ENCODE peak calls at places on chromosome 7, in six cellular contexts. D, A, H, N, V and K are unnamed samples.

GRCh38 chr7:144517762-144518161 is 114.3 kb upstream of the NOBOX start:
- DNase-seq in V (no peak), D (no peak), A (no peak), H (no peak), N (no peak), K (no peak)

GRCh38 chr7:11623093-11623678 is 208.8 kb downstream of the THSD7A start:
- DNase-seq in V (no peak), A (no peak), N (no peak), D (no peak), H (peak), K (no peak)

GRCh38 chr7:24119852-24120251 is 164.1 kb upstream of the NPY start:
- DNase-seq in H (no peak), V (no peak), D (no peak), A (no peak), N (no peak), K (no peak)

GRCh38 chr7:142714375-142714774 is 34.9 kb upstream of the PRSS1 start:
- DNase-seq in H (no peak), V (no peak), D (no peak), N (no peak), A (no peak), K (no peak)

GRCh38 chr7:82091126-82091682 is 321.4 kb upstream of the HGF start:
- DNase-seq in V (no peak), A (no peak), N (no peak), H (no peak), D (no peak), K (no peak)

GRCh38 chr7:90271753-90272152 is 26.8 kb downstream of the CFAP69 start:
- DNase-seq in D (no peak), H (peak), N (no peak), V (no peak), A (no peak), K (peak)

GRCh38 chr7:151676759-151677158 is 157.1 kb upstream of the RHEB start:
- DNase-seq in N (no peak), D (no peak), A (no peak), H (no peak), V (no peak), K (no peak)

GRCh38 chr7:151903249-151904032 is 26.5 kb upstream of the PRKAG2 start:
- DNase-seq in H (no peak), A (no peak), D (no peak), N (no peak), V (no peak), K (no peak)

GRCh38 chr7:108313086-108313485 is 143.2 kb downstream of the NRCAM start:
- DNase-seq in V (no peak), N (no peak), H (no peak), D (no peak), A (no peak), K (no peak)

GRCh38 chr7:151743481-151743983 is 133.4 kb downstream of the PRKAG2 start:
- DNase-seq in H (no peak), N (no peak), A (no peak), V (no peak), D (no peak), K (no peak)

GRCh38 chr7:44224216-44224950 is 23.6 kb downstream of the YKT6 start:
- DNase-seq in H (no peak), A (no peak), V (no peak), N (no peak), D (no peak), K (no peak)

GRCh38 chr7:140342732-140343514 is 55.4 kb downstream of the SLC37A3 start:
- DNase-seq in D (no peak), A (peak), H (peak), V (peak), N (no peak), K (peak)

GRCh38 chr7:30899630-30900029 is 12.0 kb upstream of the AQP1 start:
- DNase-seq in H (no peak), N (no peak), D (no peak), V (no peak), A (no peak), K (no peak)

GRCh38 chr7:92934096-92934495 is 97.7 kb upstream of the CDK6 start:
- DNase-seq in N (no peak), V (no peak), H (no peak), A (no peak), D (no peak), K (no peak)

GRCh38 chr7:32163911-32164310 is 93.7 kb upstream of the PDE1C start:
- DNase-seq in H (peak), D (no peak), A (no peak), N (no peak), V (no peak), K (peak)

GRCh38 chr7:63925262-63925625 is 73.4 kb upstream of the ZNF722 start:
- DNase-seq in V (no peak), D (no peak), H (no peak), N (no peak), A (no peak), K (no peak)

GRCh38 chr7:732094-732541 is 5.0 kb upstream of the PRKAR1B start:
- DNase-seq in D (no peak), H (no peak), V (no peak), A (peak), N (no peak), K (no peak)

GRCh38 chr7:100472854-100473499 is 6.0 kb downstream of the TSC22D4 start:
- DNase-seq in D (no peak), V (no peak), H (peak), A (no peak), N (no peak), K (peak)

GRCh38 chr7:699260-700170 is 27.0 kb upstream of the DNAAF5 start:
- DNase-seq in H (no peak), D (no peak), V (no peak), N (no peak), A (no peak), K (peak)

GRCh38 chr7:74586258-74587200 is 71.0 kb upstream of the GTF2I start:
- DNase-seq in A (no peak), D (no peak), H (peak), N (no peak), V (no peak), K (no peak)

GRCh38 chr7:86116-86515 is 106.3 kb upstream of the FAM20C start:
- DNase-seq in H (no peak), N (no peak), A (no peak), D (no peak), V (no peak), K (no peak)

GRCh38 chr7:139118234-139118802 is 8.8 kb upstream of the ZC3HAV1 start:
- DNase-seq in V (no peak), H (peak), A (no peak), N (no peak), D (no peak), K (peak)

DNA sequence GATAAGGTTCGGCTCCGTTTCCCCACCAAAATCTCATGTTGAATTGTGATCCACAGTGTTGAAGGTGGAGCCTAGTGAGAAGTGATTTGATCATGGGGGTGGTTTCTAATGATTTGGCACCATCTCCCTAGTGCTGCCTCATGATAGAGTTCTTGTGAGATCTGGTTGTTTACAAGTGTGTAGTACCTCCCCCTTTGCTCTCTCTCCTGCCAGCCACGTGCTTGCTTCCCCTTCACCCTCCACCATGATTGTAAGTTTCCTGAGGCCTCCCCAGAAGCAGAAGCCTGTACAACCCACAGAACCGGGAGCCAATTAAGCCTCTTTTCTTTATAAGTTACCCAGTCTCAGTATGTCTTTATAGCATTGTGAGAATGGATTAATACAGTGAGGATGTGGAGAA is 12.1 kb upstream of the LRGUK start:
- DNase-seq in A (no peak), D (no peak), V (no peak), H (no peak), N (no peak), K (no peak)
- H2BK120ac ChIP-seq in A (no peak), D (no peak), V (no peak), H (no peak), N (no peak), K (no peak)

GRCh38 chr7:47931788-47932425 is 16.4 kb downstream of the PKD1L1 start:
- DNase-seq in D (no peak), N (no peak), H (peak), V (no peak), A (no peak), K (peak)
- H2BK120ac ChIP-seq in D (no peak), N (no peak), H (no peak), V (no peak), A (no peak), K (no peak)

GRCh38 chr7:17298102-17298839 is at the start of gene AHR:
- DNase-seq in A (peak), D (peak), N (peak), H (peak), V (peak), K (peak)
- H2BK120ac ChIP-seq in A (no peak), D (no peak), N (peak), H (peak), V (no peak), K (peak)

GRCh38 chr7:33727415-33727814 is 177.9 kb upstream of the BMPER start:
- DNase-seq in H (no peak), N (no peak), D (no peak), V (no peak), A (no peak), K (no peak)
- H2BK120ac ChIP-seq in H (no peak), N (no peak), D (no peak), V (peak), A (no peak), K (no peak)

DNA sequence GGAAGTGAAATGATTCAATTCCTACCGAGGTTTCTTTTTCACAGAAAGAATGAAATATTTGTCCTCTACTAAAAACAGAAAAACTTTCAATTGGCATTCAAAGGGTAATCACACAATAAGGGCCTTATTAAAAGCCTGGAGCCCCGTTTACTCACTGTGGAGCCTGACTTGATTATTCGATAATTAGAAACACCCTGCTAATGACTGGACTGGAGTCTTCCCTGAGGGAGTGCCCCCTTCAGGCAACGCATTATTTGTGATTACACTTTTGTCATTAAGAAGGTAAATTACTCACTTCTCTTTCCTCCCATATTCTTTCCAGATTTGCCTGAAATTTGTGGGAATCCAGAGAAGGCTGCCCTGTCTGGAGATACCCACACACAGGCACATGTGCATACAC is 444.2 kb upstream of the NPVF start:
- DNase-seq in A (no peak), V (no peak), D (no peak), N (no peak), H (no peak), K (no peak)
- H2BK120ac ChIP-seq in A (no peak), V (no peak), D (no peak), N (no peak), H (no peak), K (no peak)

GRCh38 chr7:148014473-148014872 is 576.1 kb upstream of the C7orf33 start:
- DNase-seq in A (no peak), H (no peak), N (no peak), V (no peak), D (no peak), K (no peak)

DNA sequence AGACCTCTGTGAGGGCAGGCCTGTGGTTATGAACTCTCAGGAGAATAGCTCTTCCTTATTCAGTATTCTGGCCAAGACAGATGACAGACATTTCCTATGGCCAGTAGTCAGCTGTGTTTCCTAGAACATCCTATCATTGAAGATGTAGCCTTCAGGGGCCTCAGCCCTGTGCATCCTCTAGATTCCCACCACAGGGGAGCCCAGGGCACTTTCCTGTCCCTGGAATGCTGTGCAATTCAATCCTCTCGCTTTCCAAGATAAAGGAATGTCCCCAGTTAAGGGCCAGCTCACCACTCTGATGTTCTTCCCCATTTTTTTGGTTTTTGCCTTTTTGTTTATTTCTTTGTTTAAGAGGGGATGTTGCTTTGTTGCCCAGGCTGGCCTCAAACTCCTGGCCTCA is 578.8 kb upstream of the C7orf33 start:
- DNase-seq in N (no peak), D (no peak), A (peak), V (peak), H (no peak), K (no peak)
- H2BK120ac ChIP-seq in N (no peak), D (no peak), A (no peak), V (no peak), H (no peak), K (no peak)

DNA sequence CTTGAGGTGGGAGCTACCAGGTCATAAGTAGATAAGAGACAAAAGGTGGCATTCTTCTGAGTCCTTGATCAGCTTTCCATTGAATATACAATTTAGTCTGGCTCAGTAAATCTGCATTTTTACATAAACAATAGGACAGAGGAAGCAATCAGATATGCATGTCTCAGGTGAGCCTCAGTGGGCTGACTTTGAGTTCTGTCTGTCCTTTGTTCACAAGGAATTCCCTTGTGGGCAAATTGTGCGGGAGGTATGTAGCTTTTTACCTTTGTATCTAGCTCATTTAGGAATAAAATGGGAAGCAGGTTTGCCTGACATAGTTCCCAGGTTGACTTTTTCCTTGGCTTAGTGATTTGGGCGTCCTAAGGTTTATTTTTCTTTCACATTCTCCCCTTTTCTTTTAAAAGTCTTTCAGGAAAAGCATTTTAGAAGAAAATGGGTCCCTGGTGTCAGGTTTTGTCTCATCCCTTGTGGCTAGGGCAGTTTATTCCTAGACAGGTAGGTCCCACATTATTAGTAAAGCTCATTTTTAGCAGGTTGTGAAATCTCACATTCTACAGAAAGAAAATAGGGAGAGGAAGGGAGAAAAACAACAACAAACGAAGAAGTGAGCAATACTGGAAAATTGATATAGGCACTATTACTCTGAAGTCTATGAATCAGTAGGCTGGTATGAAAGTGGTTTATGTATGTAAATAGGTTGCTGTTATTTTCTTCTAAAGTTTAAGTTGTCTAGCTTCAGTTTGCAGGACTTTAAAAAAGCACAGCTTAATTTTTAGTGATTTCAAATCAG is 16.5 kb downstream of the SPAM1 start:
- DNase-seq in V (peak), D (no peak), H (no peak), N (no peak), A (no peak), K (no peak)
- H2BK120ac ChIP-seq in V (peak), D (no peak), H (no peak), N (no peak), A (no peak), K (no peak)

GRCh38 chr7:80369321-80369720 is 142.5 kb downstream of the GNAT3 start:
- DNase-seq in V (peak), H (no peak), N (no peak), D (no peak), A (no peak), K (no peak)
- H2BK120ac ChIP-seq in V (no peak), H (no peak), N (no peak), D (no peak), A (no peak), K (no peak)

DNA sequence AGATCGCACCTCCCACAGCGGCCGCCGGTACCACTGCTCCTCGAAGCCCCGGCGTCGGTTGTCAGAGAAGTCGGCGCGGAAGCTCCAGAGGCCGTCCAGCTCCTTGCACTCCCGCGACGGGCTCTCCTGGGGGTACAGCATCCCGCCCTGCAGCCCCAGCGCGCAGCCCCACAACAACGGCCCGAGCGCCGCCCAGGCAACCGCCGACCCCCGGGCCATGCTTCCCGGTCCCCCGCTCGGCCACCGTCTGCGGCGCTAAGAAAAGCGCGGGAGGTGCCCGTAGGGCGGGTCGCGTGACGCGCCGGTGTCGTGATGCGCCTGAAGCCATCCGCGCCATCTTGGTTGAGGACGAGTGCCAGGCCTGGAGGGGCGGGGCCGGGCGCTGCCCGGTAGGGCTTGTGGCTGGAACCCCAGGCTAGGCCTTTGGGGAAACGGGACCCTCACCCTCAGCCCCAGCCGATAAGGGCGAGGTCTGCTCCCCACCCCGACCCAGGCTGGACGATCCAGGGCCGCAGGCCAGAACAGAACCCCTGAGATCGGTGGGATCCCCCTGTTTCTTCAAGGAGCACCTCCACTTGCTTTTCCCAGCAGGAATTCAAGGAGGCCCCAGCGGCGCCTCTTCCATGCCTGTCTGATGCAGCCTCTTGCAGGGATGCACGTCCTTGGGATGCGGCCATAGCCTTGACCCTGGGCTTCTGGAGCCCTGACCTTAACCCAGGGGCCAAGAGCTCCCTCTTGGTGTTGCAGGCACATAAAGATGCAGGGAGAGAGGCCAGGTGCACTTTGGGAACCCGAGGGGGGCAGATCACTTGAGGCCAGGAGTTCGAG is at the start of gene GUSB:
- DNase-seq in N (peak), A (peak), H (peak), V (peak), D (peak), K (peak)
- H2BK120ac ChIP-seq in N (no peak), A (peak), H (peak), V (no peak), D (no peak), K (peak)